ENCODE peak calls at places on chromosomes 3 and 15, in five cellular contexts. Q is fibroblast of mammary gland, W is neural crest cell, G is fibroblast of lung, J is Peyer's patch. D is an unnamed sample.

GRCh38 chr15:69500339-69500738 is 47.7 kb downstream of the RPLP1 start:
- DNase-seq in W (no peak), J (no peak), G (no peak), Q (no peak), D (no peak)

GRCh38 chr3:71854096-71854495 is 69.1 kb upstream of the PROK2 start:
- DNase-seq in G (no peak), Q (no peak), W (no peak), J (no peak), D (no peak)

GRCh38 chr15:65906396-65906795 is 37.1 kb downstream of the RAB11A start:
- DNase-seq in W (no peak), Q (no peak), J (no peak), G (no peak), D (no peak)

GRCh38 chr15:51198701-51199253 is 104.1 kb upstream of the TNFAIP8L3 start:
- DNase-seq in W (no peak), Q (peak), J (no peak), G (peak), D (no peak)

GRCh38 chr3:82521657-82522056 is 760.2 kb upstream of the GBE1 start:
- DNase-seq in Q (no peak), J (no peak), W (no peak), G (no peak), D (no peak)

GRCh38 chr15:43828061-43828657 is 1.4 kb downstream of the WDR76 start:
- DNase-seq in J (no peak), G (no peak), W (no peak), Q (peak), D (no peak)

GRCh38 chr3:171375704-171376103 is 84.5 kb downstream of the TNIK start:
- DNase-seq in J (no peak), Q (no peak), W (no peak), G (no peak), D (no peak)

GRCh38 chr15:28125673-28126651 is 26.8 kb upstream of the OCA2 start:
- DNase-seq in J (no peak), Q (peak), G (peak), W (peak), D (no peak)

GRCh38 chr15:64979252-64979710 is 10.4 kb downstream of the SPG21 start:
- DNase-seq in J (no peak), G (no peak), W (no peak), Q (no peak), D (no peak)

GRCh38 chr15:48021336-48022086 is 99.3 kb upstream of the SLC24A5 start:
- DNase-seq in Q (peak), G (peak), W (no peak), J (no peak), D (no peak)

GRCh38 chr3:4772171-4772804 is 206.9 kb upstream of the BHLHE40 start:
- DNase-seq in Q (peak), W (no peak), G (peak), J (no peak), D (no peak)

GRCh38 chr15:69798481-69799315 is 299.0 kb downstream of the TLE3 start:
- DNase-seq in J (no peak), G (peak), Q (peak), W (no peak), D (no peak)

GRCh38 chr3:146664403-146664802 is 59.3 kb upstream of the PLSCR5 start:
- DNase-seq in W (no peak), G (no peak), J (no peak), Q (no peak), D (no peak)

GRCh38 chr3:129256270-129256669 is 6.9 kb downstream of the COPG1 start:
- DNase-seq in G (no peak), W (no peak), J (no peak), Q (no peak), D (no peak)

GRCh38 chr3:133833267-133833666 is 27.7 kb downstream of the SRPRB start:
- DNase-seq in Q (no peak), J (no peak), W (no peak), G (no peak), D (no peak)

GRCh38 chr15:26844901-26845300 is 22.0 kb upstream of the GABRA5 start:
- DNase-seq in J (no peak), G (no peak), Q (no peak), W (no peak), D (no peak)

GRCh38 chr15:39666671-39667070 is 85.8 kb downstream of the THBS1 start:
- DNase-seq in J (no peak), Q (no peak), G (peak), W (no peak), D (no peak)

GRCh38 chr3:67437789-67438188 is 216.6 kb downstream of the SUCLG2 start:
- DNase-seq in W (no peak), Q (no peak), G (no peak), J (no peak), D (no peak)

GRCh38 chr15:38598749-38599148 is 34.1 kb upstream of the RASGRP1 start:
- DNase-seq in G (no peak), J (no peak), Q (no peak), W (no peak), D (no peak)

GRCh38 chr15:44535509-44536297 is 1.2 kb upstream of the EIF3J start:
- DNase-seq in G (no peak), Q (no peak), J (peak), W (no peak), D (peak)

GRCh38 chr3:184907941-184908649 is 96.1 kb downstream of the VPS8 start:
- DNase-seq in G (no peak), W (peak), Q (no peak), J (no peak), D (no peak)

GRCh38 chr3:159853506-159853864 is 135.2 kb upstream of the IL12A start:
- DNase-seq in Q (no peak), J (no peak), G (no peak), W (no peak), D (no peak)

GRCh38 chr3:49121244-49121671 is 635 bp upstream of the USP19 start:
- DNase-seq in Q (no peak), J (no peak), G (no peak), W (no peak), D (no peak)

GRCh38 chr3:112092439-112093179 is 6.4 kb downstream of the C3orf52 start:
- DNase-seq in G (peak), W (no peak), J (no peak), Q (no peak), D (no peak)

GRCh38 chr3:172153335-172153861 is 114.0 kb downstream of the FNDC3B start:
- DNase-seq in G (peak), J (peak), Q (peak), W (peak), D (no peak)

GRCh38 chr3:141057951-141058800 is 7.0 kb downstream of the SPSB4 start:
- DNase-seq in Q (no peak), J (no peak), W (no peak), G (no peak), D (no peak)

GRCh38 chr15:72236381-72237285 is 5.6 kb upstream of the PKM start:
- DNase-seq in G (no peak), J (no peak), W (no peak), Q (peak), D (no peak)

GRCh38 chr3:52233968-52234367 is 5.0 kb downstream of the TWF2 start:
- DNase-seq in W (no peak), G (no peak), J (no peak), Q (no peak), D (no peak)

GRCh38 chr3:161600185-161600584 is 103.6 kb downstream of the OTOL1 start:
- DNase-seq in Q (peak), G (no peak), J (no peak), W (no peak), D (no peak)

GRCh38 chr3:104178695-104179094 is 1188.0 kb upstream of the ALCAM start:
- DNase-seq in W (no peak), G (no peak), J (no peak), Q (peak), D (no peak)

GRCh38 chr15:40347559-40348470 is 3.0 kb upstream of the PHGR1 start:
- DNase-seq in W (no peak), J (no peak), G (no peak), Q (no peak), D (no peak)

GRCh38 chr15:68631621-68632051 is 52.8 kb downstream of the CORO2B start:
- DNase-seq in J (peak), W (no peak), Q (no peak), G (no peak), D (peak)

GRCh38 chr3:125186800-125187598 is 25.5 kb downstream of the SLC12A8 start:
- DNase-seq in J (no peak), W (no peak), Q (no peak), G (no peak), D (no peak)

GRCh38 chr15:98951004-98951403 is 56.6 kb downstream of the PGPEP1L start:
- DNase-seq in W (no peak), J (no peak), Q (no peak), G (no peak), D (no peak)

GRCh38 chr15:35958021-35958420 is 412.1 kb upstream of the DPH6 start:
- DNase-seq in W (no peak), G (peak), J (no peak), Q (peak), D (no peak)

GRCh38 chr3:60798456-60798855 is 452.8 kb downstream of the FHIT start:
- DNase-seq in W (no peak), G (no peak), J (no peak), Q (no peak), D (no peak)

GRCh38 chr3:170714562-170715535 is 129.0 kb upstream of the SLC7A14 start:
- DNase-seq in G (peak), W (no peak), J (no peak), Q (peak), D (no peak)

GRCh38 chr3:151630938-151631417 is 102.7 kb upstream of the AADACL2 start:
- DNase-seq in W (no peak), J (no peak), Q (peak), G (peak), D (no peak)

GRCh38 chr3:127857270-127857801 is 35.0 kb upstream of the MGLL start:
- DNase-seq in J (no peak), Q (peak), W (no peak), G (no peak), D (no peak)
- TF ChIP-seq CTCF in J (no peak), Q (peak), W (no peak), G (peak), D (no peak)

GRCh38 chr3:15976524-15976923 is 178.7 kb upstream of the ANKRD28 start:
- DNase-seq in Q (no peak), J (no peak), W (no peak), G (no peak), D (no peak)

GRCh38 chr3:15973930-15974329 is 176.2 kb upstream of the ANKRD28 start:
- DNase-seq in W (no peak), G (no peak), J (no peak), Q (no peak), D (no peak)

GRCh38 chr3:15977089-15977488 is 179.3 kb upstream of the ANKRD28 start:
- DNase-seq in W (no peak), G (no peak), Q (no peak), J (no peak), D (no peak)

GRCh38 chr3:15973414-15973813 is 175.6 kb upstream of the ANKRD28 start:
- DNase-seq in W (no peak), G (no peak), J (no peak), Q (no peak), D (no peak)

DNA sequence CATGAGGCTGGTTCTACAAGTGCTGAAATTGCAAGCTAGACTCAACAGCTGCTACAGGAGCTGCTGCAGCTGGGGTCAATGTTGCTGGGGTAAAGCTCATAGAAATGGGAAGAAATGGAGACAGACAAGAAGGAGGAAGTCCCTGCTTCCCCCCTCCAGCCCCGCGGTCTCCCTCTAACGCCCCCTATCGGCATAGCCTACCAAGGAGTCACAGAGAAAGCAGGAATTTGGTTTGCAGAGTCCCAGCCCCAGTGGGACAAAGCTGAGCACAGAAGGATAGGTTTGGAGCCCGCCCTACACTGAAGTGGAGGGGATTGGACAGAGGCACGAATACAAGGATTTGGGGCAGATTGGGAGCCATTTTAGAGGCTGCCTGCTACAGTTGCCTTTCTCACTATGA is 176.9 kb upstream of the ANKRD28 start:
- DNase-seq in Q (no peak), J (no peak), G (no peak), W (no peak), D (no peak)
- TF ChIP-seq CTCF in Q (peak), J (no peak), G (no peak), W (peak), D (no peak)

GRCh38 chr3:179045719-179046402 is 25.7 kb downstream of the ZMAT3 start:
- DNase-seq in W (no peak), G (no peak), Q (no peak), J (no peak), D (no peak)

DNA sequence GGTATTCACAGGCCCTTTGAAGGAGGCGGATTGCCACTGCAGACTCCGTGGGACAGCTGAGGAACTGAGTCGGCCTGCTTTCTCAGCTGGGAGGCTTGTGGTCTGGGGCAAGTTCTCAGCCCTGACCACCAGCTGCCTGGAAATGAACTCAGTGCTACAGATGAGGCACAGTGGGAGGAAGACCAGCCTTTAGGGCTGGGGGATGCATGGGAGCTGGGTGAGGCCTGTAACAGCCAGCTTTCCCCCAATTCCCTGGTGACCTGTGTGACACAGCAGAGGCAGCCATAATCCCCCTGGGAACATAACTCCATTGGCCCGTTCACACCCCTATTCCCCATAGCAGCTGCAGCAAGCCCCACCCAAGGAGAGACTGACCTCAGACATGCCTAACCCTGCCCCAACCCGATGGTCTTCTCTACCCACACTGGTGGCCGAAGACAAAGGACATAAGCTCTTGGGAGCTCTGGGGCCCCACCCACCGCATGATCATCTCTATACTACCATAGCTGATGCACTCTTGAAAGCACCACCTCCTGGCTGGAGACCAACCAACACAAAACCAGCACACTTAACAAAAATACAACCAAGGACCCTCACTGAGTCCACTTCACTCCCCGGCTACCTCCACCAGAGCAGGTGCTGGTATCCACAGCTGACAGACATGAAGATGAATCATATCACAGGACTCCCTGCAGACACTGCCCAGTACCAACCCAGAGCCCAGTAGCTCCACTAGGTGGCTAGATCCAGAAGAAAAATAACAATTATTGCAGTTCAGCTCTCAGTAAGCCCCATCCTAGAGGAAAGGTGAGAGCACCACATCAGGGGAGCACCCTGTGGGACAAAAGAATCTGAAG is 24.9 kb downstream of the ZMAT3 start:
- DNase-seq in W (no peak), J (peak), G (peak), Q (no peak), D (peak)
- TF ChIP-seq CTCF in W (no peak), J (no peak), G (peak), Q (peak), D (no peak)

GRCh38 chr3:149900322-149900721 is 70.4 kb downstream of the PFN2 start:
- DNase-seq in G (no peak), Q (no peak), W (no peak), J (no peak), D (no peak)

GRCh38 chr3:149901770-149902169 is 68.9 kb downstream of the PFN2 start:
- DNase-seq in J (no peak), Q (no peak), G (no peak), W (no peak), D (no peak)

GRCh38 chr3:149906036-149906435 is 64.7 kb downstream of the PFN2 start:
- DNase-seq in Q (no peak), J (no peak), W (no peak), G (no peak), D (no peak)

GRCh38 chr3:149898771-149899170 is 71.9 kb downstream of the PFN2 start:
- DNase-seq in W (no peak), G (peak), Q (peak), J (no peak), D (no peak)

DNA sequence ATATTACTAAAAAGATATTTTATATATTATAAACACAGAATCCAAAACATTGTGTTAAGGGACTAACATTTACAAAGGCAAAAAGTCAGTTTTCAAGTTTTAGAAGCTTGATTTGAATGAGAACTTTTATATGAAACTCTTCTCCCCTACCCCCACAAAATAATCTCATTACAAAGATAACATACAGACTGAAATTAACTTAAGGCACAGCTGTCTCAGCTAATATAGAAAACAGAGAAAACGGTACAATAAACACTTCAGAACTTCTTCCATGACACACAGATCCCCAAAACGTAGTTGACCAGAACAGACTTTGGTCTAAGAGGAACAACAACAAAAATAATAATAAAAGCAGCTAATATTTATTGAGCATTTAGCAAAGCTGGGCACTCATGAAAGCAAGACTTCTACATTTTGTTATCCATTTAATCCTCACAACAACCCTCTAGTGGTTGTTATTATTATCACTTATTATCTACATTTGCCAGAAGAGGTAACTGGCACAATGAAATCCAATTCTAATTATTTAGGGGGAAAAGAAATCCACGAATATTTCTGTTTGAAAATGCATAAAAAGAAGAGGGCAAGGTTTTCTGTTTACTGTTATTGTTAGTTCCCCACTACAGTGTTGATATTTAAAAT is 68.1 kb downstream of the PFN2 start:
- DNase-seq in W (no peak), Q (peak), J (no peak), G (no peak), D (no peak)
- TF ChIP-seq CTCF in W (peak), Q (peak), J (no peak), G (peak), D (no peak)

D was measured in activated B cell treated with CpG ODN at 0.5 μM for 24 hours.